ENCODE peak calls at places on chromosomes 11 and 22, in seven cellular contexts. T, J, X, E, C, Q and L are unnamed samples.

GRCh38 chr11:12232819-12233601 is 122.6 kb downstream of the MICAL2 start:
- DNase-seq in T (no peak), J (peak), X (peak), E (no peak), C (no peak), Q (no peak), L (no peak)

GRCh38 chr11:6656936-6657335 is 1.3 kb upstream of the DCHS1 start:
- DNase-seq in T (no peak), J (no peak), X (no peak), E (no peak), C (no peak), Q (no peak), L (no peak)

GRCh38 chr11:8083088-8083395 is 2.0 kb downstream of the TUB start:
- DNase-seq in T (no peak), J (no peak), X (no peak), E (no peak), C (no peak), Q (no peak), L (peak)

GRCh38 chr11:19723572-19724342 is 11.1 kb downstream of the NAV2 start:
- DNase-seq in T (no peak), J (peak), X (peak), E (peak), C (no peak), Q (no peak), L (no peak)

GRCh38 chr11:78361228-78361627 is 56.4 kb downstream of the GAB2 start:
- DNase-seq in T (no peak), J (no peak), X (no peak), E (no peak), C (no peak), Q (no peak), L (no peak)

GRCh38 chr11:102225689-102226562 is 91.4 kb upstream of the BIRC3 start:
- DNase-seq in T (no peak), J (peak), X (peak), E (no peak), C (no peak), Q (no peak), L (no peak)

GRCh38 chr11:16293204-16293681 is 63.1 kb downstream of the SOX6 start:
- DNase-seq in T (no peak), J (no peak), X (peak), E (no peak), C (no peak), Q (no peak), L (no peak)

GRCh38 chr11:1300569-1301187 is 8.8 kb downstream of the TOLLIP start:
- DNase-seq in T (no peak), J (no peak), X (no peak), E (no peak), C (no peak), Q (no peak), L (peak)

GRCh38 chr11:110433393-110434333 is 3.9 kb downstream of the FDX1 start:
- DNase-seq in T (no peak), J (peak), X (peak), E (no peak), C (peak), Q (no peak), L (no peak)

GRCh38 chr22:47597041-47597440 is 834.6 kb downstream of the TBC1D22A start:
- DNase-seq in T (no peak), J (no peak), X (no peak), E (no peak), C (no peak), Q (no peak), L (no peak)

GRCh38 chr11:1113405-1114201 is 38.9 kb downstream of the MUC2 start:
- DNase-seq in T (no peak), J (no peak), X (no peak), E (no peak), C (no peak), Q (no peak), L (peak)

GRCh38 chr11:31671681-31672080 is 139.4 kb downstream of the PAX6 start:
- DNase-seq in T (no peak), J (no peak), X (no peak), E (no peak), C (no peak), Q (no peak), L (no peak)

GRCh38 chr11:13429836-13430235 is 33.2 kb downstream of the BTBD10 start:
- DNase-seq in T (no peak), J (peak), X (no peak), E (no peak), C (no peak), Q (no peak), L (no peak)

GRCh38 chr22:47394504-47395440 is 632.3 kb downstream of the TBC1D22A start:
- DNase-seq in T (no peak), J (no peak), X (no peak), E (no peak), C (peak), Q (no peak), L (no peak)

GRCh38 chr11:7436657-7437056 is 48.6 kb upstream of the OLFML1 start:
- DNase-seq in T (no peak), J (no peak), X (no peak), E (peak), C (no peak), Q (no peak), L (no peak)

GRCh38 chr22:28882545-28882877 is 861 bp upstream of the ZNRF3 start:
- DNase-seq in T (no peak), J (no peak), X (peak), E (peak), C (no peak), Q (no peak), L (no peak)

GRCh38 chr22:20974336-20974955 is 7.4 kb downstream of the AIFM3 start:
- DNase-seq in T (no peak), J (no peak), X (no peak), E (no peak), C (no peak), Q (no peak), L (no peak)

GRCh38 chr22:46417769-46418168 is 82.3 kb downstream of the TRMU start:
- DNase-seq in T (no peak), J (no peak), X (no peak), E (no peak), C (no peak), Q (no peak), L (no peak)

GRCh38 chr11:65452806-65453490 is 30.4 kb downstream of the NEAT1 start:
- DNase-seq in T (no peak), J (peak), X (peak), E (no peak), C (no peak), Q (no peak), L (no peak)

GRCh38 chr11:70716986-70717775 is 318.9 kb downstream of the CTTN start:
- DNase-seq in T (no peak), J (no peak), X (no peak), E (no peak), C (no peak), Q (no peak), L (no peak)

GRCh38 chr22:33573479-33573878 is 346.8 kb downstream of the LARGE1 start:
- DNase-seq in T (no peak), J (no peak), X (no peak), E (no peak), C (no peak), Q (no peak), L (no peak)

GRCh38 chr11:35822815-35823495 is 120.9 kb upstream of the LDLRAD3 start:
- DNase-seq in T (no peak), J (no peak), X (peak), E (no peak), C (no peak), Q (no peak), L (no peak)

GRCh38 chr22:19872779-19873137 is 18.1 kb upstream of the GNB1L start:
- DNase-seq in T (no peak), J (no peak), X (no peak), E (peak), C (no peak), Q (no peak), L (peak)

GRCh38 chr11:79536155-79536917 is 95.5 kb upstream of the TENM4 start:
- DNase-seq in T (no peak), J (peak), X (no peak), E (no peak), C (no peak), Q (no peak), L (no peak)

GRCh38 chr11:11464555-11464954 is 111.5 kb upstream of the CSNK2A3 start:
- DNase-seq in T (no peak), J (no peak), X (peak), E (no peak), C (no peak), Q (no peak), L (no peak)

GRCh38 chr22:31923166-31923565 is 21.2 kb upstream of the YWHAH start:
- DNase-seq in T (no peak), J (peak), X (no peak), E (no peak), C (no peak), Q (no peak), L (no peak)

GRCh38 chr11:19970944-19971343 is 189.3 kb downstream of the DBX1 start:
- DNase-seq in T (no peak), J (no peak), X (no peak), E (peak), C (no peak), Q (no peak), L (no peak)

GRCh38 chr11:70490723-70491558 is 92.6 kb downstream of the CTTN start:
- DNase-seq in T (no peak), J (no peak), X (no peak), E (no peak), C (no peak), Q (no peak), L (peak)

GRCh38 chr22:48849963-48850657 is 977.6 kb downstream of the BRD1 start:
- DNase-seq in T (no peak), J (no peak), X (no peak), E (no peak), C (no peak), Q (no peak), L (no peak)

GRCh38 chr11:15707971-15708370 is 593.2 kb downstream of the INSC start:
- DNase-seq in T (no peak), J (peak), X (peak), E (no peak), C (peak), Q (no peak), L (peak)

GRCh38 chr11:59708537-59708936 is 5.1 kb downstream of the OR10V1 start:
- DNase-seq in T (no peak), J (peak), X (peak), E (no peak), C (no peak), Q (no peak), L (no peak)

GRCh38 chr11:9613118-9613829 is 39.8 kb downstream of the WEE1 start:
- DNase-seq in T (peak), J (peak), X (peak), E (peak), C (peak), Q (peak), L (peak)

GRCh38 chr11:76203937-76204336 is 2.4 kb downstream of the WNT11 start:
- DNase-seq in T (no peak), J (no peak), X (no peak), E (no peak), C (no peak), Q (no peak), L (no peak)

GRCh38 chr11:123020968-123021367 is 39.3 kb upstream of the BSX start:
- DNase-seq in T (no peak), J (peak), X (peak), E (peak), C (peak), Q (no peak), L (no peak)

GRCh38 chr22:29343313-29343805 is 27.9 kb upstream of the RASL10A start:
- DNase-seq in T (no peak), J (peak), X (peak), E (no peak), C (no peak), Q (no peak), L (peak)